ENCODE peak calls at places on chromosomes 7 and 10, in ten cellular contexts. W is pancreas, L is brain microvascular endothelial cell, Y is IMR-90, P is ascending aorta, K is cardiac fibroblast, B is heart right ventricle, E is GM13977, C is body of pancreas, I is ovary. R is an unnamed sample.

GRCh38 chr7:78768859-78769258 is 684.6 kb downstream of the MAGI2 start:
- DNase-seq in W (no peak), B (no peak), C (no peak), K (peak), I (no peak), L (no peak), Y (no peak), E (no peak), P (no peak), R (no peak)

GRCh38 chr10:51860257-51860656 is 160.9 kb upstream of the CSTF2T start:
- DNase-seq in L (peak), B (peak), C (peak), P (no peak), K (peak), Y (peak), I (no peak), E (no peak), W (no peak), R (no peak)

GRCh38 chr7:77269360-77270075 is 69.9 kb upstream of the FGL2 start:
- DNase-seq in W (no peak), I (no peak), B (no peak), K (no peak), P (no peak), Y (peak), E (no peak), C (peak), L (no peak), R (peak)

GRCh38 chr10:18238875-18239485 is 98.8 kb downstream of the CACNB2 start:
- DNase-seq in E (peak), Y (peak), K (peak), W (no peak), B (no peak), I (no peak), C (peak), L (peak), P (no peak), R (no peak)

GRCh38 chr10:70232859-70233108 is 445 bp downstream of the PPA1 start:
- DNase-seq in L (no peak), W (no peak), I (no peak), E (no peak), P (no peak), C (no peak), K (no peak), Y (no peak), B (no peak), R (no peak)

GRCh38 chr10:79159785-79160184 is 91.0 kb downstream of the ZMIZ1 start:
- DNase-seq in Y (peak), K (peak), C (peak), E (no peak), L (peak), P (peak), B (peak), W (no peak), I (peak), R (no peak)

GRCh38 chr7:35454575-35455385 is 200.9 kb upstream of the TBX20 start:
- DNase-seq in W (no peak), B (no peak), I (no peak), Y (no peak), P (no peak), K (no peak), C (no peak), L (no peak), E (no peak), R (no peak)

GRCh38 chr10:126671402-126671975 is 996 bp upstream of the C10orf90 start:
- DNase-seq in L (no peak), B (no peak), K (no peak), I (no peak), C (peak), W (peak), E (no peak), P (no peak), Y (no peak), R (no peak)

GRCh38 chr7:30717181-30717580 is 34.8 kb upstream of the INMT start:
- DNase-seq in E (no peak), B (no peak), W (no peak), C (no peak), P (no peak), L (no peak), K (peak), I (no peak), Y (no peak), R (no peak)

GRCh38 chr7:16940777-16941176 is 59.0 kb upstream of the AGR3 start:
- DNase-seq in Y (no peak), I (no peak), K (no peak), C (no peak), P (no peak), W (no peak), L (no peak), E (no peak), B (no peak), R (no peak)

GRCh38 chr10:73758704-73759511 is 14.7 kb downstream of the SEC24C start:
- DNase-seq in P (no peak), C (no peak), W (no peak), I (no peak), E (no peak), K (no peak), L (no peak), Y (no peak), B (no peak), R (no peak)

GRCh38 chr10:324593-324992 is 189.3 kb downstream of the ZMYND11 start:
- DNase-seq in C (no peak), K (no peak), I (no peak), L (no peak), P (no peak), E (no peak), B (no peak), Y (no peak), W (no peak), R (no peak)

GRCh38 chr7:65307651-65308299 is 65.9 kb upstream of the ZNF92 start:
- DNase-seq in Y (peak), W (no peak), I (peak), B (peak), L (peak), K (peak), E (peak), C (peak), P (no peak), R (peak)

GRCh38 chr7:107995184-107996071 is 7.5 kb downstream of the LAMB1 start:
- DNase-seq in W (no peak), C (no peak), K (peak), I (no peak), E (no peak), L (peak), B (peak), Y (peak), P (no peak), R (no peak)

GRCh38 chr10:74888947-74889661 is 62.7 kb downstream of the KAT6B start:
- DNase-seq in K (peak), E (no peak), L (no peak), B (no peak), W (no peak), Y (no peak), C (peak), I (no peak), P (no peak), R (no peak)
- TF ChIP-seq CTCF in K (peak), E (no peak), L (peak), B (no peak), W (no peak), Y (no peak), C (peak), I (no peak), P (no peak), R (no peak)

DNA sequence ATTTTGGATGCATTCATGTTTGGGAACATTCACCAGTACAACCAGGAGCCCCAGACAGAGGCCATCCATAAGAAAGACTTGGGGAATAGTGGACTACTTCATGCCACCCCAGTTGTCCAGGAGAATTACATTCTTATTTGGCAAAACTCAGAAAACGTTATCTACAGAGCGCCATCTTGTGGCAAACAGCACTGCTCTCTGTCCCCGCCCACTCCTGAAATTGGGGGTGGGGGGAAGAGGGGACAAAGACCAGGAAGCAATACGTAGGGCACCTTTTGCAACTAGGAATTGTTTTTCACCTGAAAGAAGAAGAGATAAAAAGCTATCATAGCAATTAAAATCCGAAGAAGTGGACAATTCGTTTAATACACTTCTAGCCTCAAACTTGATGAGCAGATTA is 134.6 kb upstream of the MGMT start:
- DNase-seq in E (no peak), C (no peak), Y (peak), K (no peak), W (no peak), P (no peak), B (no peak), I (no peak), L (no peak), R (no peak)
- TF ChIP-seq CTCF in E (peak), C (no peak), Y (no peak), K (no peak), W (no peak), P (no peak), B (peak), I (no peak), L (peak), R (no peak)

GRCh38 chr7:11830582-11831382 is 1.2 kb downstream of the THSD7A start:
- DNase-seq in W (no peak), C (no peak), I (no peak), P (no peak), E (no peak), L (no peak), Y (peak), B (no peak), K (peak), R (no peak)

GRCh38 chr7:11833431-11833830 is 1.4 kb upstream of the THSD7A start:
- DNase-seq in E (no peak), K (no peak), W (no peak), C (no peak), B (no peak), P (no peak), I (no peak), L (no peak), Y (no peak), R (no peak)

GRCh38 chr7:11831727-11832495 is at the start of gene THSD7A:
- DNase-seq in Y (peak), B (peak), W (peak), L (peak), C (peak), P (no peak), E (peak), I (peak), K (peak), R (peak)

GRCh38 chr7:11831383-11831726 is 643 bp downstream of the THSD7A start:
- DNase-seq in I (no peak), K (peak), W (no peak), B (no peak), E (no peak), C (no peak), L (no peak), Y (no peak), P (no peak), R (no peak)

GRCh38 chr7:11835260-11835659 is 3.3 kb upstream of the THSD7A start:
- DNase-seq in L (no peak), E (no peak), K (peak), Y (peak), P (no peak), C (no peak), W (no peak), I (no peak), B (no peak), R (no peak)
- TF ChIP-seq CTCF in L (peak), E (peak), K (peak), Y (peak), P (no peak), C (peak), W (no peak), I (peak), B (peak), R (no peak)

GRCh38 chr7:92461027-92462003 is 14.0 kb downstream of the GATAD1 start:
- DNase-seq in B (peak), I (no peak), K (peak), W (peak), Y (peak), C (peak), P (no peak), L (peak), E (peak), R (no peak)
- TF ChIP-seq CTCF in B (peak), I (no peak), K (peak), W (peak), Y (peak), C (peak), P (peak), L (peak), E (peak), R (peak)

DNA sequence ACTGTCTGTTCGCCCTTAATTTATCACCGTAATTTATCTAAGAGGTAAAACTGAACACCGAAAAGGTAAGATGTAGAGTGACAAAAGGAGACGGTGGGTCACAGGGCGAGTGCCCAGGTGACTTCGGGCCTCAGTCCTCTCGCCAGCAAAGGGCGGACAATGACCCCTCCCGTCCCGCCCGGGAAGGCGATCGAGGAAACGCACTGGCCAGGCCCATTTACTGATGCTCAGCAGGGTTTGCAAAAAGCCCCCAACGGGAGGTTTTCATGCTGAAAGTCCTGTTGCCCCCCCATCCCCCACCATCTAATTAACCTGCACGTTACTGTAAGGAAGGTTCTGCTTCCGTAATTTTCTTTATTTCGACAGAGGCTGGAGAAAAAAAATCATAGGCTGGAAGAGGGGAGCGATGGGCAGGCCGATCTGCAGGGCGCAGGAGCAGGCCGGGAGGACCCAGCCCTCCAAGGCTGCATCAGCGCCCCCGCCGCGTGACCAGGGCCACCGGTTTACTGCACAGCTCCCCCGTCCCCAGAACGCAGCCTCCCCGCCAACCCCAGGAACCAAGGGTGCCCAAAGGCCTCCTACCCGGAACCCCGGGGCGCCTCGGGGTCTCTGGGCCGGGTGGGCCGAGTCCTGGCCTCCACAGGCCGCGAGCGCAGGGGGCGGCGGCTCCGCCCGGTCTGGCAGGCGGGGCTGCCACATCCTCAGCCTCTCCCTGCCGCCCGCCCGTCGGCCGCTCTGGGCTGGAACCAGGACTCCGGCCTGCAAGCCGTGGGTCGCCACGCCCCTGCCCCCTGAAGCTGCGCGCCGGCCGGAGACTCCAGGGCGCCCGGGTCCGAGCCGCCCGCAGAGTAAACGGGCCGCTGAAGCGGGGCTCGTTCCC is 637 bp downstream of the OAT start:
- DNase-seq in Y (peak), P (no peak), I (peak), K (peak), B (peak), C (peak), L (peak), E (peak), W (peak), R (peak)
- TF ChIP-seq CTCF in Y (no peak), P (peak), I (peak), K (no peak), B (no peak), C (no peak), L (peak), E (no peak), W (no peak), R (no peak)

GRCh38 chr7:101216860-101217387 is 457 bp downstream of the PLOD3 start:
- DNase-seq in B (no peak), K (no peak), Y (no peak), P (no peak), I (no peak), W (no peak), L (no peak), E (no peak), C (no peak), R (no peak)
- TF ChIP-seq CTCF in B (no peak), K (no peak), Y (no peak), P (no peak), I (no peak), W (no peak), L (no peak), E (peak), C (no peak), R (no peak)